ENCODE peak calls at places on chromosomes 6 and 20, in ten cellular contexts. C, I, Z, W, U, F, N, R, L and Y are unnamed samples. For H3K4me1 and H3K9me3, the result is how much of the 10 kb centered on the place peaks cover.

GRCh38 chr6:6612308-6612707 is 23.8 kb downstream of the LY86 start:
- DNase-seq in C (no peak), L (no peak), I (no peak), R (no peak), N (no peak), U (no peak), F (no peak), W (no peak), Z (no peak), Y (no peak)

GRCh38 chr6:127382413-127382812 is 39.0 kb upstream of the ECHDC1 start:
- DNase-seq in I (no peak), R (no peak), U (no peak), L (no peak), Z (no peak), F (no peak), C (no peak), N (no peak), W (no peak), Y (no peak)

GRCh38 chr6:47479156-47479541 is 1.6 kb downstream of the CD2AP start:
- DNase-seq in C (no peak), I (no peak), Z (no peak), W (no peak), F (no peak), R (no peak), U (no peak), N (no peak), L (no peak), Y (no peak)

GRCh38 chr6:134233180-134233579 is 84.7 kb downstream of the SGK1 start:
- DNase-seq in C (no peak), N (no peak), W (no peak), R (no peak), Z (no peak), I (no peak), L (no peak), U (no peak), F (no peak), Y (no peak)

GRCh38 chr20:23243791-23244190 is 106.8 kb upstream of the NXT1 start:
- DNase-seq in L (no peak), N (no peak), W (no peak), F (no peak), R (no peak), Z (no peak), U (no peak), C (no peak), I (no peak), Y (no peak)

GRCh38 chr6:86581833-86582232 is 355.5 kb upstream of the HTR1E start:
- DNase-seq in U (no peak), N (no peak), F (peak), I (no peak), L (no peak), Z (no peak), R (no peak), W (no peak), C (no peak), Y (no peak)

GRCh38 chr20:22616551-22616950 is 32.2 kb upstream of the FOXA2 start:
- DNase-seq in F (no peak), W (no peak), U (no peak), Z (no peak), C (peak), R (no peak), L (no peak), N (no peak), I (no peak), Y (no peak)

GRCh38 chr6:34145161-34146020 is 496 bp downstream of the GRM4 start:
- DNase-seq in I (peak), C (no peak), Z (no peak), L (no peak), N (no peak), U (no peak), W (no peak), R (no peak), F (no peak), Y (no peak)

GRCh38 chr6:72535124-72535523 is 86.7 kb upstream of the KCNQ5 start:
- DNase-seq in N (no peak), I (no peak), R (no peak), L (no peak), Z (no peak), W (no peak), C (no peak), F (no peak), U (no peak), Y (no peak)

GRCh38 chr6:106300944-106301343 is 24.6 kb downstream of the ATG5 start:
- DNase-seq in R (no peak), F (no peak), C (no peak), Z (no peak), L (no peak), I (peak), N (no peak), W (peak), U (peak), Y (no peak)

GRCh38 chr6:57013501-57013900 is 33.0 kb upstream of the KIAA1586 start:
- DNase-seq in N (no peak), U (no peak), I (no peak), Z (no peak), C (no peak), L (no peak), F (no peak), R (no peak), W (no peak), Y (no peak)

GRCh38 chr6:4615891-4616290 is 160.3 kb upstream of the CDYL start:
- DNase-seq in N (no peak), F (no peak), U (no peak), R (no peak), Z (no peak), W (no peak), I (no peak), C (no peak), L (no peak), Y (no peak)

GRCh38 chr6:17505767-17506280 is 94.3 kb upstream of the FAM8A1 start:
- DNase-seq in U (no peak), R (no peak), W (no peak), Z (no peak), C (peak), L (no peak), F (no peak), N (no peak), I (no peak), Y (no peak)

GRCh38 chr6:134168580-134169223 is 116.3 kb upstream of the SLC2A12 start:
- DNase-seq in L (no peak), I (no peak), N (no peak), W (no peak), C (no peak), U (no peak), F (no peak), Z (no peak), R (no peak), Y (no peak)

GRCh38 chr20:15475483-15475882 is 1097.8 kb downstream of the KIF16B start:
- DNase-seq in F (no peak), U (peak), L (no peak), Z (peak), I (no peak), R (no peak), C (no peak), N (peak), W (no peak), Y (peak)

GRCh38 chr6:57342148-57342669 is 24.8 kb downstream of the PRIM2 start:
- DNase-seq in C (no peak), N (no peak), Z (no peak), L (no peak), F (no peak), W (no peak), U (no peak), I (no peak), R (no peak), Y (no peak)

GRCh38 chr20:45951474-45951873 is 17.0 kb downstream of the PCIF1 start:
- DNase-seq in R (no peak), I (no peak), L (no peak), Z (no peak), N (no peak), U (no peak), W (no peak), F (no peak), C (no peak), Y (no peak)
- TF ChIP-seq POLR2AphosphoS5 in R (no peak), I (no peak), L (no peak), Z (no peak), N (no peak), U (peak), W (no peak), F (peak), C (no peak), Y (no peak)

GRCh38 chr6:163706688-163707087 is 292.2 kb downstream of the QKI start:
- DNase-seq in I (no peak), W (no peak), L (no peak), F (no peak), Z (no peak), U (no peak), R (no peak), N (no peak), C (no peak), Y (no peak)

GRCh38 chr6:163709255-163709654 is 294.7 kb downstream of the QKI start:
- DNase-seq in C (no peak), F (no peak), U (no peak), W (no peak), I (no peak), N (no peak), R (no peak), L (no peak), Z (no peak), Y (no peak)

GRCh38 chr6:163708459-163708858 is 293.9 kb downstream of the QKI start:
- DNase-seq in L (no peak), R (no peak), I (no peak), N (peak), F (no peak), Z (no peak), C (no peak), U (peak), W (no peak), Y (no peak)

GRCh38 chr6:163705923-163706322 is 291.4 kb downstream of the QKI start:
- DNase-seq in U (peak), I (no peak), W (no peak), R (no peak), L (no peak), Z (no peak), N (peak), F (no peak), C (no peak), Y (no peak)

DNA sequence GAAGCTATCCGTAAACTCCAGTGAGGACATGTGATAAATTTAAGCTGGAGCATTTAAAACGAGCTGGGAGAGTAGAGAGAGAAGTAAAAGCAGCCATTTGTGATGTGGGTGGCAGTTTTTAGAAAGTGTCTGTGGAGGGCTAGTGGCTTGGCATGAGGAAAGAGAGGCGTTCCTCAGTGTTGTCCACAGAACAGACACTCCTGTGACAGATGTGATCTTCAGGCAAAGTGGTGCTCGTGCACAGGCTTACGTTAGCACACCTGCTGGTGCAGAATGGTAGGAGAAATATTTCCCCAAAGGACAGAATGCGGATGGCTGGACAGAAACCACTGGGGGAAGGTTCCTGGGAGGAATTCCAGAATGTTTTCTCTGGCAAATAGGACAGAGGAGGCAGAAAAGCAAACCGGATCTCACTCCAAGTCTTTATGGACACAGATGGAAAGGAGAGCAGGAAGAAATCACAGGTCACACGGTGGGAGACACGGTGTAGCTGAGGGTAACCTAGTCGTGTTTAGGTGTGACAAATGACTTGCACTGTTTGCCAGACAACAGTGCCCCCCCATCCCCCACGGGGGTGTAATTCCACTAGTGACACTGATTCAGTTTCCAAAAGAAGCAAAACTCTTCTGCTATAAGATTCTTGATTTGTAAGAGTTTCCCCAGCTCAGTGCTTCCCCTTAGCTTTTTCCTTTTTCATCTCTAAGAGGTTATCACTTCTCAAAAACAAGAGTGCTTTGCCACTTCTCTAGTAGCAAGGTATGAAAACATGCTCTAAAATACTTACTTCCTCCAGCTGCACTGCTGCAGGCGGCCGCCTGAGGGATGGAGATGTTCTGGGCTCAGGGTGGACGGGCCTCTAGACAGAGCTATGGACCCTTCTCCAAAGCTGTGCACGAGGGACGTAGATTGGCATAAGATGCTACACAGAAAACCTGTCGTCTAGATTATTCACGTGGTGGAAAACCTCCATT is 293.2 kb downstream of the QKI start:
- DNase-seq in F (no peak), I (no peak), R (no peak), Z (no peak), C (no peak), L (no peak), N (no peak), U (no peak), W (no peak), Y (no peak)
- H3K4me1 ChIP-seq in F (under half), I (under half), R (under half), Z (under half), C (under half), L (under half), N (under half), U (half or more), W (under half), Y (under half)

GRCh38 chr6:169989594-169989993 is 238.2 kb downstream of the ERMARD start:
- DNase-seq in N (no peak), U (no peak), C (no peak), W (no peak), Z (no peak), I (no peak), F (no peak), L (no peak), R (no peak), Y (no peak)
- H3K9me3 ChIP-seq in N (under half), U (under half), C (under half), W (under half), Z (under half), I (under half), F (under half), L (under half), R (under half), Y (under half)

GRCh38 chr20:62367136-62367482 is at the start of gene LAMA5:
- DNase-seq in F (no peak), I (no peak), C (no peak), L (no peak), W (peak), N (peak), R (no peak), Z (peak), U (no peak), Y (no peak)
- TF ChIP-seq POLR2AphosphoS5 in F (peak), I (peak), C (peak), L (no peak), W (peak), N (peak), R (no peak), Z (no peak), U (no peak), Y (no peak)

GRCh38 chr6:30759575-30760239 is 15.4 kb upstream of the IER3 start:
- DNase-seq in F (no peak), L (no peak), U (no peak), I (peak), N (no peak), Z (no peak), C (no peak), W (peak), R (no peak), Y (no peak)
- H3K4me1 ChIP-seq in F (half or more), L (half or more), U (under half), I (under half), N (under half), Z (under half), C (under half), W (half or more), R (under half), Y (under half)

GRCh38 chr6:169469028-169469427 is 215.4 kb upstream of the THBS2 start:
- DNase-seq in Z (no peak), R (no peak), C (no peak), I (no peak), U (no peak), W (no peak), L (no peak), F (no peak), N (no peak), Y (no peak)

GRCh38 chr6:169474362-169474761 is 220.7 kb upstream of the THBS2 start:
- DNase-seq in L (no peak), R (no peak), U (no peak), C (no peak), F (no peak), I (no peak), W (no peak), N (no peak), Z (no peak), Y (no peak)

GRCh38 chr6:169470790-169471189 is 217.1 kb upstream of the THBS2 start:
- DNase-seq in R (no peak), N (no peak), I (no peak), W (no peak), U (no peak), F (no peak), L (no peak), Z (no peak), C (no peak), Y (no peak)

GRCh38 chr6:169472786-169473416 is 219.3 kb upstream of the THBS2 start:
- DNase-seq in W (no peak), F (no peak), C (no peak), R (no peak), L (no peak), N (no peak), I (no peak), Z (no peak), U (no peak), Y (no peak)

GRCh38 chr6:169473663-169474062 is 220.0 kb upstream of the THBS2 start:
- DNase-seq in F (no peak), W (no peak), C (no peak), L (no peak), N (no peak), Z (no peak), I (no peak), R (no peak), U (no peak), Y (no peak)
- H3K9me3 ChIP-seq in F (under half), W (under half), C (under half), L (under half), N (under half), Z (under half), I (under half), R (under half), U (under half), Y (under half)

DNA sequence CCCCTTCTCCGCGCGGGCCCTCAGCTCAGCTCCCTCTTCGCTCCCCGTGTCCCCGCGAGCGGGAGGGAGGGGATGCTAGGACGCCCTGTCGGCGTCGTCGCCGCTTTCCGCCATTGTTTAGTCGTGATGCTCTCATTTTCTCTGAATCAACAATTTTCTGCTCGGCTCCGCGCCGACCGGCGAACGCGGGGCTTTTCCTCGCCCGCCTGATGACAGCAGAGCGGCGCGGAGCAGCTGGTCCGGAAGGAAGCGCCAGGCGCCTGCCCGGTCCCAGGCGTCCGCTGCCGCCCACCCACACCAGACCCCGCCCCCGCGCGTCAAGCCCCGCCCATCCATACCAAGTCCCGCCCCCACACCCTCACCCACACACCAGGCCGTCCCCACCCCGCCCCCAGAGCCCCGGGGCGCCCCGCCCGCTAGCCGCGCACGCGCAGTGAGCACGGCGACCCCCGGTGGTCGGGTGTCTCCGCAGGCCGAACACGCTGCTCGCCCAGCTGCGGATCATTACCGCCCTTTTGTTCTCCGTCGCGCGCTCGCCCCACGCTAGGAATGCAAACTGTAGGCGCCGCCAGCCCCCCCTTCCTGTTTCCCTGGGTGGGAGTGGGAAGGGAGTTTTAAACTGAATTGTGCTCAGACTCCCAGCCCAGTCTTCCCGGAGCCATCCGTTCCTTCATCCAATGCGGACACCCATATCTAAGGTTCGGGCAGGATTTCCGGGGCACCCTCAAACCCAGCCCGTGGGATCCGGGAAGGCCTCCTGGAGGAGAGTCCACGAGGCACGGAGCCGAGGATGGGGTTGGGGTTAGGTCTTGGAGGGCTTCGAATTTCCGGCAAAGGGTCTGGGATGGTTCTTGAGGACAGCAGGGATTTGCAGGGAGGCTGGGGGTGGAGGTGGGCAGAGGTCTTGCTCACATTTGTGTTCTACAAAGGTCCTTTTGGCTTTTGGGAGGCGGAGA is 49.8 kb upstream of the SLC32A1 start:
- DNase-seq in N (peak), U (no peak), I (peak), F (no peak), L (no peak), W (no peak), Z (no peak), C (no peak), R (no peak), Y (no peak)
- TF ChIP-seq POLR2AphosphoS5 in N (no peak), U (no peak), I (peak), F (no peak), L (no peak), W (no peak), Z (no peak), C (no peak), R (no peak), Y (no peak)

GRCh38 chr6:26362836-26363220 is 2.2 kb upstream of the BTN3A2 start:
- DNase-seq in L (no peak), U (no peak), N (no peak), C (no peak), Z (no peak), I (no peak), F (no peak), R (no peak), W (no peak), Y (no peak)

GRCh38 chr6:26365633-26365995 is 616 bp downstream of the BTN3A2 start:
- DNase-seq in I (no peak), Z (no peak), N (no peak), U (no peak), W (no peak), R (no peak), C (no peak), F (no peak), L (no peak), Y (no peak)

GRCh38 chr6:26362093-26362835 is 2.7 kb upstream of the BTN3A2 start:
- DNase-seq in N (no peak), I (no peak), W (peak), Z (no peak), U (no peak), R (no peak), C (no peak), F (no peak), L (no peak), Y (no peak)

GRCh38 chr6:26366504-26366903 is 1.5 kb downstream of the BTN3A2 start:
- DNase-seq in W (no peak), R (no peak), N (no peak), C (no peak), L (no peak), U (no peak), I (no peak), F (no peak), Z (no peak), Y (no peak)

GRCh38 chr6:26363882-26364825 is 844 bp upstream of the BTN3A2 start:
- DNase-seq in U (peak), I (no peak), N (no peak), L (no peak), F (no peak), Z (no peak), W (no peak), C (no peak), R (no peak), Y (no peak)
- H3K4me1 ChIP-seq in U (under half), I (under half), N (under half), L (under half), F (under half), Z (under half), W (half or more), C (under half), R (under half), Y (under half)

GRCh38 chr6:362924-363249 is 28.7 kb upstream of the IRF4 start:
- DNase-seq in Z (no peak), F (no peak), W (no peak), N (no peak), R (no peak), I (no peak), U (no peak), L (no peak), C (no peak), Y (no peak)
- H3K9me3 ChIP-seq in Z (under half), F (under half), W (under half), N (under half), R (under half), I (under half), U (under half), L (under half), C (under half), Y (under half)